ENCODE peak calls at places on chromosomes 6 and 20, in five cellular contexts. Y, R, P, M and Q are unnamed samples.

GRCh38 chr6:6584310-6585002 is 4.1 kb upstream of the LY86 start:
- DNase-seq in Y (no peak), R (no peak), P (no peak), M (no peak), Q (no peak)

GRCh38 chr20:57329608-57330221 is at the start of gene SPO11:
- DNase-seq in Y (no peak), R (no peak), P (no peak), M (no peak), Q (no peak)

GRCh38 chr6:91132461-91132860 is 545.6 kb upstream of the MAP3K7 start:
- DNase-seq in Y (no peak), R (no peak), P (no peak), M (no peak), Q (no peak)

GRCh38 chr6:143721642-143722041 is 43.9 kb downstream of the PHACTR2 start:
- DNase-seq in Y (no peak), R (no peak), P (no peak), M (no peak), Q (no peak)

GRCh38 chr6:132604635-132605150 is 15.2 kb upstream of the TAAR5 start:
- DNase-seq in Y (no peak), R (no peak), P (no peak), M (no peak), Q (no peak)

GRCh38 chr6:5423251-5423650 is 161.9 kb downstream of the FARS2 start:
- DNase-seq in Y (no peak), R (no peak), P (no peak), M (no peak), Q (no peak)

GRCh38 chr6:149454405-149454848 is 30.4 kb downstream of the ZC3H12D start:
- DNase-seq in Y (no peak), R (peak; percentile 31), P (peak; percentile 90), M (no peak), Q (peak; percentile 57)

GRCh38 chr6:108737594-108738546 is 110.4 kb upstream of the ARMC2 start:
- DNase-seq in Y (no peak), R (peak; percentile 98), P (peak; percentile 97), M (no peak), Q (peak; percentile 85)

GRCh38 chr20:23367770-23368169 is 5.8 kb downstream of the GZF1 start:
- DNase-seq in Y (no peak), R (no peak), P (no peak), M (no peak), Q (no peak)

GRCh38 chr6:99808992-99809391 is 185.0 kb downstream of the MCHR2 start:
- DNase-seq in Y (no peak), R (no peak), P (no peak), M (no peak), Q (no peak)

GRCh38 chr20:39903806-39904205 is 785.2 kb downstream of the MAFB start:
- DNase-seq in Y (no peak), R (no peak), P (no peak), M (no peak), Q (no peak)

GRCh38 chr6:75204222-75204958 is 1.5 kb downstream of the COL12A1 start:
- DNase-seq in Y (no peak), R (peak; percentile 79), P (peak; percentile 96), M (no peak), Q (peak; percentile 76)

GRCh38 chr6:135675862-135676261 is 175.6 kb upstream of the PDE7B start:
- DNase-seq in Y (peak; percentile 15), R (peak; percentile 16), P (peak; percentile 13), M (no peak), Q (no peak)

GRCh38 chr6:36826520-36827227 is 12.6 kb downstream of the CPNE5 start:
- DNase-seq in Y (no peak), R (no peak), P (no peak), M (no peak), Q (no peak)

GRCh38 chr6:43493230-43493629 is 15.9 kb downstream of the TJAP1 start:
- DNase-seq in Y (no peak), R (no peak), P (no peak), M (no peak), Q (no peak)

GRCh38 chr6:142542704-142543233 is 241.0 kb downstream of the ADGRG6 start:
- DNase-seq in Y (no peak), R (peak; percentile 32), P (peak; percentile 35), M (no peak), Q (no peak)

GRCh38 chr6:170024940-170025339 is 265.9 kb downstream of the DLL1 start:
- DNase-seq in Y (no peak), R (no peak), P (peak; percentile 19), M (no peak), Q (no peak)

GRCh38 chr6:159981591-159982245 is 12.8 kb downstream of the IGF2R start:
- DNase-seq in Y (no peak), R (no peak), P (peak; percentile 37), M (no peak), Q (no peak)

GRCh38 chr20:59350330-59351147 is 50.1 kb downstream of the EDN3 start:
- DNase-seq in Y (no peak), R (no peak), P (no peak), M (no peak), Q (no peak)

GRCh38 chr6:88520020-88520338 is 353.8 kb upstream of the CNR1 start:
- DNase-seq in Y (no peak), R (no peak), P (no peak), M (no peak), Q (no peak)

GRCh38 chr20:29318871-29319461 is 1938.5 kb upstream of the DEFB115 start:
- DNase-seq in Y (no peak), R (no peak), P (no peak), M (no peak), Q (no peak)

GRCh38 chr6:5053038-5053437 is 32.1 kb upstream of the PPP1R3G start:
- DNase-seq in Y (no peak), R (no peak), P (no peak), M (no peak), Q (no peak)

GRCh38 chr6:11535801-11536230 is 1.7 kb upstream of the TMEM170B start:
- DNase-seq in Y (no peak), R (no peak), P (peak; percentile 44), M (no peak), Q (no peak)

GRCh38 chr6:378958-379366 is 12.6 kb upstream of the IRF4 start:
- DNase-seq in Y (no peak), R (no peak), P (no peak), M (no peak), Q (no peak)

GRCh38 chr6:148885920-148886845 is 139.4 kb downstream of the UST start:
- DNase-seq in Y (no peak), R (no peak), P (no peak), M (no peak), Q (no peak)

GRCh38 chr6:138400326-138400725 is 3.7 kb upstream of the HEBP2 start:
- DNase-seq in Y (no peak), R (no peak), P (no peak), M (no peak), Q (no peak)

GRCh38 chr6:35642471-35643161 is 46.1 kb downstream of the FKBP5 start:
- DNase-seq in Y (no peak), R (no peak), P (no peak), M (no peak), Q (no peak)

GRCh38 chr6:158910484-158911075 is 89.4 kb downstream of the RSPH3 start:
- DNase-seq in Y (no peak), R (no peak), P (no peak), M (no peak), Q (no peak)

GRCh38 chr20:7996898-7997297 is 22.7 kb downstream of the TMX4 start:
- DNase-seq in Y (no peak), R (no peak), P (no peak), M (no peak), Q (no peak)

GRCh38 chr6:85594197-85594930 is 706 bp upstream of the SNX14 start:
- DNase-seq in Y (no peak), R (peak; percentile 13), P (no peak), M (peak; percentile 14), Q (no peak)

GRCh38 chr20:59661621-59662020 is 57.3 kb downstream of the PHACTR3 start:
- DNase-seq in Y (no peak), R (no peak), P (no peak), M (no peak), Q (no peak)

GRCh38 chr20:37299718-37300529 is 10.5 kb downstream of the MANBAL start:
- DNase-seq in Y (no peak), R (no peak), P (peak; percentile 88), M (no peak), Q (no peak)

GRCh38 chr6:24809728-24810127 is 11.0 kb upstream of the ARMH2 start:
- DNase-seq in Y (no peak), R (no peak), P (no peak), M (no peak), Q (no peak)